ENCODE peak calls at places on chromosomes 13 and 19, in eight cellular contexts. One of them, this sample, is unnamed.

GRCh38 chr19:2475702-2476450 is at the start of gene GADD45B:
- DNase-seq in cardiac muscle cell: peak; percentile 97
- DNase-seq in sigmoid colon: peak; percentile 99
- DNase-seq in tibial artery: peak; percentile 97
- DNase-seq in GM23338: peak; percentile 97
- DNase-seq in ovary: peak; percentile 99
- DNase-seq in astrocyte: peak; percentile 90
- DNase-seq in left lung: peak; percentile 98
- DNase-seq in this sample: peak; percentile 97

GRCh38 chr13:32426191-32426980 is 1.5 kb downstream of the N4BP2L1 start:
- DNase-seq in astrocyte: no peak
- DNase-seq in sigmoid colon: no peak
- DNase-seq in cardiac muscle cell: no peak
- DNase-seq in ovary: no peak
- DNase-seq in tibial artery: no peak
- DNase-seq in GM23338: no peak
- DNase-seq in left lung: no peak
- DNase-seq in this sample: no peak

GRCh38 chr13:112510987-112511715 is 76.8 kb downstream of the TUBGCP3 start:
- DNase-seq in astrocyte: no peak
- DNase-seq in tibial artery: no peak
- DNase-seq in ovary: no peak
- DNase-seq in cardiac muscle cell: no peak
- DNase-seq in left lung: no peak
- DNase-seq in GM23338: no peak
- DNase-seq in sigmoid colon: no peak
- DNase-seq in this sample: no peak

GRCh38 chr13:46668302-46668720 is 115.3 kb downstream of the LRCH1 start:
- DNase-seq in tibial artery: peak; percentile 45
- DNase-seq in left lung: peak; percentile 39
- DNase-seq in sigmoid colon: peak; percentile 69
- DNase-seq in astrocyte: peak; percentile 91
- DNase-seq in cardiac muscle cell: no peak
- DNase-seq in GM23338: no peak
- DNase-seq in ovary: no peak
- DNase-seq in this sample: no peak

GRCh38 chr19:16398530-16399241 is 73.1 kb downstream of the EPS15L1 start:
- DNase-seq in sigmoid colon: no peak
- DNase-seq in astrocyte: no peak
- DNase-seq in left lung: peak; percentile 14
- DNase-seq in tibial artery: no peak
- DNase-seq in GM23338: no peak
- DNase-seq in cardiac muscle cell: no peak
- DNase-seq in ovary: no peak
- DNase-seq in this sample: no peak

GRCh38 chr13:44160549-44161278 is 212.9 kb upstream of the SERP2 start:
- DNase-seq in cardiac muscle cell: no peak
- DNase-seq in sigmoid colon: peak; percentile 71
- DNase-seq in left lung: no peak
- DNase-seq in astrocyte: no peak
- DNase-seq in GM23338: no peak
- DNase-seq in ovary: no peak
- DNase-seq in tibial artery: no peak
- DNase-seq in this sample: no peak

GRCh38 chr19:52527954-52528326 is 472 bp downstream of the ZNF808 start:
- DNase-seq in astrocyte: no peak
- DNase-seq in ovary: peak; percentile 37
- DNase-seq in cardiac muscle cell: peak; percentile 23
- DNase-seq in GM23338: peak; percentile 46
- DNase-seq in left lung: peak; percentile 40
- DNase-seq in tibial artery: no peak
- DNase-seq in sigmoid colon: peak; percentile 67
- DNase-seq in this sample: peak; percentile 50

GRCh38 chr13:47484564-47484963 is 516.5 kb downstream of the SUCLA2 start:
- DNase-seq in sigmoid colon: no peak
- DNase-seq in ovary: no peak
- DNase-seq in cardiac muscle cell: no peak
- DNase-seq in astrocyte: peak; percentile 88
- DNase-seq in left lung: no peak
- DNase-seq in tibial artery: no peak
- DNase-seq in GM23338: no peak
- DNase-seq in this sample: no peak

GRCh38 chr13:36297259-36297599 is 385 bp downstream of the CCDC169 start:
- DNase-seq in cardiac muscle cell: no peak
- DNase-seq in tibial artery: no peak
- DNase-seq in ovary: no peak
- DNase-seq in GM23338: no peak
- DNase-seq in sigmoid colon: no peak
- DNase-seq in left lung: no peak
- DNase-seq in astrocyte: peak; percentile 32
- DNase-seq in this sample: no peak

DNA sequence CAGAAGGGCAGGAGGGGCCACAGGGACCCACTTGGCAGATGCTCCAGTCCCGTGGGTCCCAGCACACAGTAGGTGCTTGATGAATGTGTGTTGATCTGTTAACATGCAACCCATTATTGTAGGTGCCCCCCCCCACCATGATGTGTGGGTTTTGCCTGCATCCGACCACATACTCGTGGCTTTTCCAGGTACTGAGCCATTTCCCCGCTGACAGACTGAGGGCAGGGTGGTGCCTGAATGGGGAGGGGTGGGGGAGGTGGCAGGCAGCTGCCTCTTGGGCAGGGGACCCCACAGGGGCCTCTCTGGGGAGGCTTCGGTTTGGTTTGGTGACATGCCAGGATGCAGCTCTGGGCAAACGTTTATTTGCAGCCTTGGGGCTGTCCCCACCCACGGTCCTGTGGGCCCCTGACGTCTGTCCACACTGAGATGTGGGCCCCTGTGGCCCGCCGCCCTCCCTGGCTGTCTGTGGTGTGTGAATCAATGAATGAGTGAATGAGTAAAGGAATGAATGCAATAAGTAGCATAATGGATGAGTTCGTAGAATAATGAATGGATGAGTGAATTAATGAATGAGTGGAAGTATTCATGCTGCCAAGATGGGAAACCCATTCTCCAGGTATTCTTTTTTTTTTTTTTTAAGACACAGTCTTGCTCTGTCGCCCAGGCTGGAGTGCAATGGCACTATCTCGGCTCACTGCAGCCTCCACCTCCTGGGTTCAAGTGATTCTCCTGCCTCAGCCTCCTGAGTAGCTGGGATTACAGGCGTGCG is 9.0 kb upstream of the JUND start:
- DNase-seq in sigmoid colon: no peak
- DNase-seq in left lung: peak; percentile 65
- DNase-seq in cardiac muscle cell: no peak
- DNase-seq in astrocyte: no peak
- DNase-seq in tibial artery: no peak
- DNase-seq in ovary: peak; percentile 73
- DNase-seq in GM23338: no peak
- DNase-seq in this sample: no peak
- H3K4me1 ChIP-seq in sigmoid colon: peaks cover 31% of the 10 kb centered on the region
- H3K4me1 ChIP-seq in left lung: peaks cover 10% of the 10 kb centered on the region
- H3K4me1 ChIP-seq in cardiac muscle cell: peaks cover 15% of the 10 kb centered on the region
- H3K4me1 ChIP-seq in astrocyte: peaks cover 42% of the 10 kb centered on the region
- H3K4me1 ChIP-seq in tibial artery: peaks cover 43% of the 10 kb centered on the region
- H3K4me1 ChIP-seq in ovary: peaks cover 14% of the 10 kb centered on the region
- H3K4me1 ChIP-seq in GM23338: peaks cover 52% of the 10 kb centered on the region
- H3K4me1 ChIP-seq in this sample: peaks cover 31% of the 10 kb centered on the region

GRCh38 chr19:35813043-35813890 is 622 bp upstream of the PRODH2 start:
- DNase-seq in left lung: no peak
- DNase-seq in astrocyte: no peak
- DNase-seq in cardiac muscle cell: no peak
- DNase-seq in GM23338: no peak
- DNase-seq in tibial artery: no peak
- DNase-seq in ovary: no peak
- DNase-seq in sigmoid colon: no peak
- DNase-seq in this sample: no peak

GRCh38 chr19:35822579-35822978 is 9.9 kb upstream of the PRODH2 start:
- DNase-seq in astrocyte: no peak
- DNase-seq in tibial artery: no peak
- DNase-seq in GM23338: no peak
- DNase-seq in sigmoid colon: no peak
- DNase-seq in cardiac muscle cell: no peak
- DNase-seq in left lung: no peak
- DNase-seq in ovary: no peak
- DNase-seq in this sample: no peak

GRCh38 chr19:35816262-35816661 is 3.6 kb upstream of the PRODH2 start:
- DNase-seq in tibial artery: no peak
- DNase-seq in astrocyte: no peak
- DNase-seq in left lung: no peak
- DNase-seq in sigmoid colon: no peak
- DNase-seq in ovary: no peak
- DNase-seq in cardiac muscle cell: no peak
- DNase-seq in GM23338: peak; percentile 77
- DNase-seq in this sample: no peak

GRCh38 chr19:35816846-35817245 is 4.2 kb upstream of the PRODH2 start:
- DNase-seq in astrocyte: no peak
- DNase-seq in sigmoid colon: no peak
- DNase-seq in tibial artery: no peak
- DNase-seq in left lung: no peak
- DNase-seq in cardiac muscle cell: no peak
- DNase-seq in ovary: no peak
- DNase-seq in GM23338: no peak
- DNase-seq in this sample: no peak

GRCh38 chr19:35818445-35818844 is 5.8 kb upstream of the PRODH2 start:
- DNase-seq in astrocyte: no peak
- DNase-seq in cardiac muscle cell: no peak
- DNase-seq in ovary: no peak
- DNase-seq in tibial artery: no peak
- DNase-seq in GM23338: no peak
- DNase-seq in sigmoid colon: no peak
- DNase-seq in left lung: no peak
- DNase-seq in this sample: no peak
- TF ChIP-seq CTCF in astrocyte: no peak
- TF ChIP-seq CTCF in cardiac muscle cell: no peak
- TF ChIP-seq CTCF in ovary: no peak
- TF ChIP-seq CTCF in tibial artery: no peak
- TF ChIP-seq CTCF in GM23338: no peak
- TF ChIP-seq CTCF in sigmoid colon: no peak
- TF ChIP-seq CTCF in left lung: no peak
- TF ChIP-seq CTCF in this sample: no peak

GRCh38 chr13:41017153-41017552 is 2.0 kb downstream of the ELF1 start:
- DNase-seq in ovary: no peak
- DNase-seq in tibial artery: peak; percentile 34
- DNase-seq in sigmoid colon: no peak
- DNase-seq in cardiac muscle cell: no peak
- DNase-seq in astrocyte: no peak
- DNase-seq in left lung: no peak
- DNase-seq in GM23338: no peak
- DNase-seq in this sample: no peak

GRCh38 chr13:41017744-41018582 is 1.2 kb downstream of the ELF1 start:
- DNase-seq in sigmoid colon: no peak
- DNase-seq in cardiac muscle cell: no peak
- DNase-seq in GM23338: no peak
- DNase-seq in ovary: no peak
- DNase-seq in tibial artery: no peak
- DNase-seq in astrocyte: no peak
- DNase-seq in left lung: no peak
- DNase-seq in this sample: no peak

GRCh38 chr13:41018583-41018909 is 570 bp downstream of the ELF1 start:
- DNase-seq in sigmoid colon: no peak
- DNase-seq in astrocyte: no peak
- DNase-seq in cardiac muscle cell: no peak
- DNase-seq in ovary: no peak
- DNase-seq in GM23338: no peak
- DNase-seq in tibial artery: no peak
- DNase-seq in left lung: no peak
- DNase-seq in this sample: no peak

GRCh38 chr13:41019027-41019487 is at the start of gene ELF1:
- DNase-seq in astrocyte: peak; percentile 65
- DNase-seq in GM23338: peak; percentile 35
- DNase-seq in sigmoid colon: no peak
- DNase-seq in tibial artery: peak; percentile 49
- DNase-seq in ovary: peak; percentile 33
- DNase-seq in cardiac muscle cell: no peak
- DNase-seq in left lung: peak; percentile 66
- DNase-seq in this sample: peak; percentile 62

DNA sequence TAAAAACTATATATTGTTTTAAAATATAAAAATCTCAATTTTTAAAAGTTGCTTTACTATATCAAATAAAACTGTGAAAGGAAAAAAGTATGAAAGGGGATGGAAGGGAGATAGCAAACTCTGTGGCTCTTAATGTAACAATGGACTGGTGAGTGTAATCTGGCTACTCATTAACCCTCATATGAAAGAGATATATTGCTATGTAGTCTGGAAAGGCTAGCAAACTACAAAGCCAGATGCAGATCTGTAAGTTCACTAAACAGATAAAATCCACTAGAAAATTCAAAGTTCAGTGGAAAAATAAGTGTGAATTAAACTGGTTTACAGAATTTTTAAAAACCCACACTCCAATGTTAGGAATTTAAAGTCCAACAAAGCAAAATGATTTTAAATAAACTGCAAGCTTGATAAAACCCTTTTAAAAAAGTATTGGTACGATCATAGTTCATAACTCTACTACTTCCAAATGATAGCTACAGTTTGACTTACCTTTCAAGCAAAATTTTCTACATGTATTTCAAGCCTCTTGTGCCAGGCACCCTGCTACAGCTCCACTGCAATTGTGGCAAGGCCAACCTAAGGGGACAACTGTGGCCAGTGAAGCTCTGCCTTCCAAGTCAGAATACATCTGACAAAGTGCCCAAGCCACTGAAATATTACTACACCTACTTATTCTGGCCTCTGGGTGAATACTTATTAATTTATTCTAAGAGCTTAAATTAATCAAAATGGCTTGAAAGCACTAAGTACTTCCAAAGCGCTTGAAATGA is 647 bp upstream of the ELF1 start:
- DNase-seq in left lung: no peak
- DNase-seq in ovary: no peak
- DNase-seq in cardiac muscle cell: no peak
- DNase-seq in sigmoid colon: no peak
- DNase-seq in tibial artery: no peak
- DNase-seq in astrocyte: no peak
- DNase-seq in GM23338: no peak
- DNase-seq in this sample: no peak
- H3K4me1 ChIP-seq in left lung: peaks cover 12% of the 10 kb centered on the region
- H3K4me1 ChIP-seq in ovary: peaks cover 1% of the 10 kb centered on the region
- H3K4me1 ChIP-seq in cardiac muscle cell: peaks cover 16% of the 10 kb centered on the region
- H3K4me1 ChIP-seq in sigmoid colon: peaks cover 38% of the 10 kb centered on the region
- H3K4me1 ChIP-seq in tibial artery: peaks cover 17% of the 10 kb centered on the region
- H3K4me1 ChIP-seq in astrocyte: peaks cover 5% of the 10 kb centered on the region
- H3K4me1 ChIP-seq in GM23338: peaks cover 43% of the 10 kb centered on the region
- H3K4me1 ChIP-seq in this sample: peaks cover 26% of the 10 kb centered on the region

GRCh38 chr19:5805465-5806132 is 732 bp downstream of the NRTN start:
- DNase-seq in ovary: peak; percentile 36
- DNase-seq in astrocyte: no peak
- DNase-seq in tibial artery: no peak
- DNase-seq in sigmoid colon: peak; percentile 92
- DNase-seq in cardiac muscle cell: peak; percentile 93
- DNase-seq in GM23338: peak; percentile 97
- DNase-seq in left lung: no peak
- DNase-seq in this sample: peak; percentile 82
- TF ChIP-seq CTCF in ovary: peak; percentile 33
- TF ChIP-seq CTCF in astrocyte: peak; percentile 45
- TF ChIP-seq CTCF in tibial artery: no peak
- TF ChIP-seq CTCF in sigmoid colon: peak; percentile 86
- TF ChIP-seq CTCF in cardiac muscle cell: peak; percentile 79
- TF ChIP-seq CTCF in GM23338: peak; percentile 79
- TF ChIP-seq CTCF in left lung: peak; percentile 62
- TF ChIP-seq CTCF in this sample: peak; percentile 67

This sample was measured in lower lobe of right lung.